ENCODE peak calls at places on chromosomes 2 and 18, in ten cellular contexts. S is astrocyte, Y is WERI-Rb-1, V is suprapubic skin, J is left ventricle myocardium inferior, T is thoracic aorta, I is HepG2, M is GM23248, O is mammary epithelial cell, E is psoas muscle. B is an unnamed sample. For H3K9me3, the result is how much of the 10 kb centered on the place peaks cover.

GRCh38 chr2:170815746-170816498 is 765 bp upstream of the GAD1 start:
- DNase-seq in S (peak), Y (peak), V (no peak), J (peak), T (no peak), I (peak), M (peak), O (peak), E (peak), B (peak)

GRCh38 chr2:164693834-164694233 is 72.6 kb upstream of the GRB14 start:
- DNase-seq in S (no peak), Y (no peak), V (no peak), J (no peak), T (no peak), I (no peak), M (no peak), O (no peak), E (no peak), B (no peak)

GRCh38 chr18:7754725-7755181 is 187.6 kb downstream of the PTPRM start:
- DNase-seq in S (no peak), Y (no peak), V (no peak), J (peak), T (no peak), I (peak), M (no peak), O (no peak), E (no peak), B (no peak)

GRCh38 chr18:28123401-28124030 is 53.4 kb downstream of the CDH2 start:
- DNase-seq in S (no peak), Y (no peak), V (no peak), J (no peak), T (no peak), I (no peak), M (peak), O (no peak), E (no peak), B (no peak)

GRCh38 chr2:65420712-65421431 is 11.5 kb downstream of the SPRED2 start:
- DNase-seq in S (peak), Y (no peak), V (no peak), J (no peak), T (no peak), I (no peak), M (peak), O (no peak), E (no peak), B (peak)

GRCh38 chr2:76447294-76447693 is 736.6 kb upstream of the GCFC2 start:
- DNase-seq in S (no peak), Y (no peak), V (no peak), J (no peak), T (no peak), I (no peak), M (no peak), O (no peak), E (no peak), B (no peak)

GRCh38 chr2:190717764-190718651 is 69.1 kb downstream of the NAB1 start:
- DNase-seq in S (no peak), Y (no peak), V (no peak), J (no peak), T (no peak), I (no peak), M (no peak), O (no peak), E (no peak), B (no peak)

GRCh38 chr2:197575987-197576386 is 60.1 kb downstream of the MOB4 start:
- DNase-seq in S (peak), Y (no peak), V (peak), J (no peak), T (no peak), I (no peak), M (peak), O (peak), E (peak), B (no peak)

GRCh38 chr2:162890690-162891311 is 52.2 kb upstream of the KCNH7 start:
- DNase-seq in S (peak), Y (peak), V (no peak), J (no peak), T (no peak), I (peak), M (peak), O (peak), E (no peak), B (peak)

GRCh38 chr2:20353597-20353996 is 3.0 kb upstream of the PUM2 start:
- DNase-seq in S (no peak), Y (no peak), V (no peak), J (no peak), T (no peak), I (no peak), M (no peak), O (peak), E (no peak), B (no peak)

GRCh38 chr2:134229540-134229939 is 24.3 kb upstream of the MGAT5 start:
- DNase-seq in S (no peak), Y (no peak), V (no peak), J (no peak), T (no peak), I (no peak), M (no peak), O (no peak), E (no peak), B (no peak)
- H3K9me3 ChIP-seq in S (under half), Y (under half), V (under half), J (under half), T (under half), I (under half), M (under half), O (under half), E (under half), B (under half)

DNA sequence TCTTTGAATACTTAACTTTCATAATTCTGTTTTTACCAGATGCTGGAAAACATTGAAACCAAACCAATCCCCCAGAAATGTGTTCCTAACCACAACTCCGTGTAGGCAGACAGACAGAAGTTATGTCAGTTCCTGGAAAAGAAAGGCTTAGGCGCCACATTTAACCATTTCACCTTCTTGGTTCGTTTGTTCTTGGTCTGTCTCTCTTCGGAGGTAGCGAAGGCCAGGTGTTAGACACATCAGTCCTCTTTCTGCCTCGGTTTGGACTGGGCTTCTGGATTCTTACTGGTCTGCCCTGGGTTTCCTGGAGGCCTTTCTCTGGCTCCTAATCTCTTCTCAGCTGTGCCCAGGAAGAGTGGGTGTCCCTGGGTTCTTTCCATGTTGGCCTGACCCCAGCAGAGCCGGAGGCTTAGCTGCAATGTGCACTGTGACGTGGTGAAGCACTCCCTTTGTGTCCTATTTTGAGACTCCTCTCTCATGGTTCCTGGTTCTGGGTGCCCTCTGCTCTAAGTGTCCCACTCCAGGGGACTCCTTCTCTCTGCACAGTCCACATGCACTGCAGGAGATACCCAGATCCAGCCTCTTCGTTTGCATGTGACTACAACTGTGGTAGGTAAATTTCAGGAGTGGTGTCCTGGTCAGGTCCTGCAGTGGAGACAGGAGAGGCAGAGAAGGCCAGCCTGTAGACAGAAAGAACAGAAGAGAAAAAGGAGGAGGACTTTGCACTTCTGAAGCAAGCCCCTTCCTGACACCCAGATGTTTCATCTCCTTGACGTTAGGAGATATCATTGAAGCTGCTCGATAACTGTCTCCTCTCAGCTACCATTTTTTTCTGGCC is 23.0 kb upstream of the RAB31 start:
- DNase-seq in S (peak), Y (no peak), V (no peak), J (peak), T (no peak), I (no peak), M (peak), O (peak), E (peak), B (no peak)
- H3K9me3 ChIP-seq in S (under half), Y (under half), V (under half), J (under half), T (under half), I (under half), M (under half), O (under half), E (under half), B (under half)

GRCh38 chr2:103119352-103119751 is 357.5 kb downstream of the TMEM182 start:
- DNase-seq in S (no peak), Y (no peak), V (no peak), J (no peak), T (no peak), I (no peak), M (no peak), O (no peak), E (no peak), B (no peak)

GRCh38 chr2:103121106-103121505 is 359.3 kb downstream of the TMEM182 start:
- DNase-seq in S (no peak), Y (no peak), V (no peak), J (no peak), T (no peak), I (no peak), M (no peak), O (no peak), E (no peak), B (no peak)

GRCh38 chr2:103123516-103123915 is 361.7 kb downstream of the TMEM182 start:
- DNase-seq in S (no peak), Y (no peak), V (no peak), J (no peak), T (no peak), I (no peak), M (no peak), O (no peak), E (no peak), B (no peak)
- H3K9me3 ChIP-seq in S (under half), Y (under half), V (under half), J (under half), T (under half), I (under half), M (under half), O (under half), E (under half), B (under half)

DNA sequence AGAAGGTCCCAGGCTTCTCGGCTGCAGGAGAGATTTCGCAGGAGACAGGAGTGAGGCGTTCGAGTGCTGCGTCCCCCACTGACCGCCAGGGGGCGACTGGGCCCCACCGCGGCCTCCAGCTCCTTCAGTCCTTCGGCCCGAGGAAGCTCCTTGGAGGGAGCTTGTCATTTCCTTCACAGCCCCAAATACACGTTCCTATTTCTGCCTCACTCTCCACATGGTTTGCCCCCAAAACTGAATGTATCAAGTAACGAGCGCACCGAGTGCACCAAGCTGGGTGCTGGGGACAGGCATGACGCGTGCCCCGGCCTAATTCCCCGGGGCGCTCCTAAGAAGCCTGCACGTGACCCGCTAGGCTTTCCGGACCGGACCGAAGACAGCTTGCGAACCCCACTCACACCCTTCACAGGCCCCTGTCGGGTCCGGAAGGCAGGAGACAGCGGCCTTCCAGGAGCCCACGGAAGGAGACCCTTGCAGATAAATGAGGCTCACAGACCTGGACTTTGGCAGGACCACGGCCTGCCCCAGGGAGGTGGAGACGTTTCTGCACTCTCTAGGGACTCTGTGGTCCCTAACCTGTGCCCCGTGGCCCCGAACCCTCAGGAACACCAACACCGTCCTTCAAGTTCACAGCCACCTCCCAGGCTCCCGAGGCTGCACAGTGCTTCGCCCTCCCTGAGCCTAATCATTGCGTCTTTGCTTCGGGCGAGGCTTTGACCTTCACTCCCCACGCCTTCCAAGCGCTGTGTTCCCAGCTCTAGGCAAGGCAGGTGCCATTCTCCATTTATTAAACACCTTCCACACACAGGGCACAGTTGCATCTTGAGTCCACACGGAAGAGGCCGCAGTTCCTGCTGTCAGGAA is 13.0 kb upstream of the FAHD2A start:
- DNase-seq in S (peak), Y (peak), V (no peak), J (peak), T (no peak), I (no peak), M (peak), O (peak), E (peak), B (peak)
- H3K9me3 ChIP-seq in S (under half), Y (under half), V (under half), J (under half), T (under half), I (under half), M (under half), O (under half), E (under half), B (under half)